ENCODE peak calls at places on chromosomes 5 and 9, in seven cellular contexts. X, U, E, A, O, D and L are unnamed samples.

GRCh38 chr5:11476866-11477265 is 427.4 kb downstream of the CTNND2 start:
- DNase-seq in D (no peak), O (no peak), U (no peak), E (no peak), X (no peak), A (no peak), L (no peak)

GRCh38 chr5:132961887-132962286 is 1.5 kb downstream of the AFF4 start:
- DNase-seq in D (no peak), X (no peak), A (no peak), O (no peak), U (peak; percentile 81), E (no peak), L (peak; percentile 39)

GRCh38 chr9:125844611-125845010 is 97.4 kb downstream of the PBX3 start:
- DNase-seq in A (no peak), E (no peak), O (no peak), X (no peak), D (no peak), U (no peak), L (no peak)

GRCh38 chr5:38672059-38672791 is 115.8 kb upstream of the LIFR start:
- DNase-seq in A (no peak), D (no peak), U (peak; percentile 56), X (no peak), O (no peak), E (no peak), L (no peak)

GRCh38 chr5:80959768-80960442 is at the start of gene RASGRF2:
- DNase-seq in U (peak; percentile 44), X (peak; percentile 23), E (no peak), A (peak; percentile 58), D (no peak), O (peak; percentile 49), L (peak; percentile 62)

GRCh38 chr9:93709600-93710369 is 133.4 kb downstream of the PHF2 start:
- DNase-seq in X (no peak), A (no peak), D (no peak), U (no peak), E (no peak), O (no peak), L (no peak)

GRCh38 chr5:150411245-150411979 is 1.3 kb downstream of the CD74 start:
- DNase-seq in A (peak; percentile 42), D (peak; percentile 59), E (peak; percentile 81), O (peak; percentile 74), U (peak; percentile 16), X (peak; percentile 61), L (no peak)

GRCh38 chr5:150649828-150650712 is 9.6 kb downstream of the SYNPO start:
- DNase-seq in D (no peak), A (no peak), X (no peak), U (no peak), E (no peak), O (no peak), L (no peak)

GRCh38 chr5:116455061-116455460 is 119.6 kb downstream of the SEMA6A start:
- DNase-seq in A (no peak), O (no peak), U (peak; percentile 6), X (no peak), D (no peak), E (no peak), L (no peak)

GRCh38 chr5:83516361-83516760 is 44.8 kb downstream of the VCAN start:
- DNase-seq in U (peak; percentile 32), O (no peak), D (no peak), A (no peak), E (no peak), X (no peak), L (no peak)

GRCh38 chr5:42880621-42881020 is 68.9 kb upstream of the SELENOP start:
- DNase-seq in O (no peak), E (no peak), D (no peak), X (no peak), U (no peak), A (no peak), L (no peak)

GRCh38 chr9:36092509-36093215 is 43.9 kb upstream of the GLIPR2 start:
- DNase-seq in U (no peak), O (peak; percentile 28), X (no peak), D (no peak), A (no peak), E (no peak), L (peak; percentile 43)

GRCh38 chr9:127583605-127584053 is 28.4 kb upstream of the STXBP1 start:
- DNase-seq in E (no peak), O (no peak), X (no peak), D (no peak), U (peak; percentile 71), A (no peak), L (no peak)

GRCh38 chr5:35202319-35203111 is 27.8 kb downstream of the PRLR start:
- DNase-seq in D (peak; percentile 53), X (peak; percentile 26), E (no peak), U (peak; percentile 52), O (peak; percentile 51), A (peak; percentile 33), L (peak; percentile 81)

GRCh38 chr5:78624011-78624541 is 24.5 kb downstream of the LHFPL2 start:
- DNase-seq in D (no peak), X (no peak), O (no peak), A (no peak), E (no peak), U (no peak), L (no peak)

GRCh38 chr5:123814796-123815479 is 303.0 kb downstream of the CSNK1G3 start:
- DNase-seq in U (peak; percentile 18), E (no peak), A (no peak), X (no peak), O (no peak), D (no peak), L (no peak)

GRCh38 chr5:141934099-141934844 is 10.6 kb downstream of the DELE1 start:
- DNase-seq in O (peak; percentile 34), A (no peak), X (peak; percentile 62), E (no peak), U (peak; percentile 14), D (peak; percentile 59), L (peak; percentile 64)

GRCh38 chr5:141926434-141926833 is 2.8 kb downstream of the DELE1 start:
- DNase-seq in O (no peak), X (no peak), U (no peak), A (no peak), D (no peak), E (no peak), L (no peak)

GRCh38 chr5:141933151-141933550 is 9.5 kb downstream of the DELE1 start:
- DNase-seq in U (no peak), E (no peak), X (no peak), A (no peak), O (no peak), D (no peak), L (no peak)

GRCh38 chr5:141928051-141928450 is 4.4 kb downstream of the DELE1 start:
- DNase-seq in E (no peak), A (no peak), D (no peak), U (no peak), O (no peak), X (no peak), L (no peak)

DNA sequence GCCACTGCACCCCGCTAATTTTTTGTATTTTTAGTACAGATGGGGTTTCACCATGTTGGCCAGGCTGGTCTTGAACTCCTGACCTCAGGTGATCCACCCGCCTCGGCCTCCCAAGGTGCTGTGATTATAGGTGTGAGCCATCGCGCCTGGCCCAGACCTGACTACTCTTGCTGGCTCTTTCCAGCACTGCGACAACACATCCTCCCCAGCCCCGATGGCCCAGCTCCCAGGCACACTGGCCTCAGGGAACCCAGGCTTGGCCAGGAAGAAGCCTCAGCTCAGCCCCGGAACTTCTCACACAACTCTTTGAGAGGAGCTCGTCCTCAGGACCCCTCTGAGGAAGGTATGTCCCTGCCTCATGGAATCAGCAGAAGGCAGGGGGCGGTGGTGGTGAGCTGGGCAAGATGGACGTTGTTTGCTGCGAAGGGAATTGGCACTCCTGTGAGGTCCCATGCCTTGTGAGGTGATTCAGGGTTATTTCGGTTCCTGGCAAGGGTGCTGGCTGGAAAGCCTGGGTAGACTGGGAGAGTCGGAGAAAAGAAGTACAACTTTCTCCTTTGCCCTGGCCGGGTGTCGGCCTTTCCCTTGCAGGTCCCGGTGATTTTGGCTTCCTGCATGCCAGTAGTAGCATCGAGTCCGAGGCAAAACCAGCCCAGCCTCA is 5.9 kb downstream of the DELE1 start:
- DNase-seq in E (no peak), U (no peak), A (no peak), O (no peak), X (no peak), D (no peak), L (no peak)
- H3K4me1 ChIP-seq in E (peaks cover 5% of the 10 kb centered on the region), U (no peaks in the 10 kb centered on the region), A (peaks cover under 1% of the 10 kb centered on the region), O (peaks cover 4% of the 10 kb centered on the region), X (peaks cover 70% of the 10 kb centered on the region), D (peaks cover 4% of the 10 kb centered on the region), L (peaks cover 5% of the 10 kb centered on the region)

DNA sequence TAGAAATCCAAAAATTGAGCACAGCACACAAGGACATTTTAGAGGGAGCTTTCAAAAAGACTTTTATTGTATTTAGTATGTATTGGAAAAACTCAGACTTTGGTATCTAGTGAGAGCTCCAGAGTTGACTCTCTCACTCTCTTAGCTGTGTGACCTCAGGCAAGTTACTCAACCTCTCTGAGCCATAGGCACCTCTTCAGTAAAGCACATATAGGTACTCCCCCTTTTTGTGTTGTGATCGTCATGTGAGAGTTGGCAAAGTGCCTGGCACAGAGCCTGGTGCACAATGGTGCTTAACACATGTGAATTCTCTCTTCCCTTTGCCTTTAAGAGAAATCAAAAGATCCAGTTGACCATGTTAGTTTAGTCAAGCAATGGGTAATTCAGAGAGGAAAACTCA is 186.2 kb downstream of the TMEM38B start:
- DNase-seq in D (no peak), O (no peak), A (no peak), E (no peak), X (no peak), U (no peak), L (no peak)
- H3K4me3 ChIP-seq in D (no peak overlapping the region), O (no peak overlapping the region), A (no peak overlapping the region), E (no peak overlapping the region), X (no peak overlapping the region), U (no peak overlapping the region), L (no peak overlapping the region)

DNA sequence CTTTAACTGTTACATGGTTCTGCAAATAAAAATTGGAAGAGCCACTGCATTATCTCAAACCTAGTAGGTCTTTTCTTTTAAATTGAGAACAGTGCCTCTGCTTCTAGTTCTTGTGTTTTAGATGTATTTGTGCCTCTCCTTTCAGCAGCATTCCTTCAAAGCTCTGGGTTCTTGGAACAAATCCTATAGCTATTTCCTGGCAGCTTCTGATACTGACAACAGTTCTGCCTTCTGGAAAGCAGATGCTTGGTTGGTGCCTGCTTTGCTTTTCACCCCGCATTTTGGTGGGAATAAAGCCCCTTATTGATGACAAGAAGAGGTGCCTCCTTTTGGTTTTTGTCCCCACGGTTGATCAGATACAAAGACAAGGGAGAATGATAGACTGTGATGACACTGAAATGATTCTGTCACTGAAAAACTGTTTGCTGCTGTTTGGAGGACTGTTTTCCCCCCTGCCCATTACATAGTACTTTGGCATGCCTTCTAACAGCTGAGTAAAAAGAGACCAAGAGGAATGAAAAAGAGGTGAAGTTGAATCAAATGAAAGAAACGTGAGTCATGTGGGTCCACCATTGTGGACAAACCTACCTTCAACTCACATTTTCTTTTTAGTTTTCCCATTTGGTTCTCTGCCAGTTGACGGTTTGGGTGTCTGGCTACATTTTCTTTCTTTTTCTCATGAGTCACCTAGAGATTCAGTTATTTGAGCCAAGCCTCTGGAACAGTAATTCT is 5.6 kb downstream of the PTCD2 start:
- DNase-seq in U (peak; percentile 85), A (no peak), O (no peak), X (no peak), E (no peak), D (no peak), L (no peak)
- H3K36me3 ChIP-seq in U (peaks cover 8% of the 10 kb centered on the region), A (no peaks in the 10 kb centered on the region), O (no peaks in the 10 kb centered on the region), X (peaks cover 65% of the 10 kb centered on the region), E (peaks cover 51% of the 10 kb centered on the region), D (peaks cover 53% of the 10 kb centered on the region), L (no peaks in the 10 kb centered on the region)

DNA sequence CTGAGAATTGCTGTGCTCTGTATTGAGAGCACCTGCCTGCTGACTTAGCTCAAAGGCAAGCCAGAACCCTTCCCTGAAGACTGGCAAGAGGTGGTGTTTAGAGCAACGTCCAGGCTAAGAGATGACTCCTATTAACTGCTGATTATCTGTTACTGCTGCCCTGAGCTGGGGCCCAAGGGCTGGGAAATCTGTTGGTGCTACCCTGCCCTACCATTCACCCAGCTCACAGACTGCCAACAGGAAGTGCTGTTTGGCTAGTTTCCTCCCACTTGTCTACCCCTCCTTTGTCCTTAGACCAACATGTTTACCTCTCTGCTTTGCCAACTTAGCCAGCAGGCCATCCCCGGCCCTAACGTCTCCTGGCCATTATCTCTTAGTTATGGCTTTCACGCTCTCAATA is 6.9 kb downstream of the RAB24 start:
- DNase-seq in D (no peak), E (no peak), X (no peak), A (no peak), O (no peak), U (no peak), L (no peak)
- H3K4me1 ChIP-seq in D (peaks cover 4% of the 10 kb centered on the region), E (peaks cover 36% of the 10 kb centered on the region), X (peaks cover 46% of the 10 kb centered on the region), A (peaks cover 4% of the 10 kb centered on the region), O (peaks cover 36% of the 10 kb centered on the region), U (peaks cover 5% of the 10 kb centered on the region), L (peaks cover 30% of the 10 kb centered on the region)